ENCODE peak calls at places on chromosome 13, in nine cellular contexts. K is HuH-7.5; A is fibroblast of lung; H is T-helper 2 cell; I is stimulated activated CD4-positive, alpha-beta T cell treated with anti-CD3 and anti-CD28 coated beads, Interleukin-1b, Interleukin-23, amount 100 ng/mL, for 1 hour; W is mesenteric fat pad; T is omental fat pad; E is iPS-NIHi11; O is ELF-1. L is an unnamed sample.

GRCh38 chr13:24642236-24642635 is 38.0 kb upstream of the ATP12A start:
- DNase-seq in K (no peak), A (no peak), H (no peak), I (no peak), W (no peak), T (no peak), E (no peak), O (no peak), L (no peak)

GRCh38 chr13:109743706-109744453 is 42.5 kb downstream of the IRS2 start:
- DNase-seq in K (no peak), A (peak; percentile 66), H (no peak), I (no peak), W (no peak), T (no peak), E (peak; percentile 35), O (peak; percentile 72), L (no peak)

GRCh38 chr13:100454876-100455275 is 133.7 kb downstream of the GGACT start:
- DNase-seq in K (no peak), A (peak; percentile 27), H (no peak), I (no peak), W (no peak), T (no peak), E (no peak), O (peak; percentile 14), L (no peak)

GRCh38 chr13:80630685-80631121 is 289.8 kb upstream of the SPRY2 start:
- DNase-seq in K (no peak), A (peak; percentile 96), H (no peak), I (no peak), W (no peak), T (no peak), E (no peak), O (no peak), L (no peak)

GRCh38 chr13:113647351-113648217 is 10.4 kb downstream of the ATP4B start:
- DNase-seq in K (no peak), A (peak; percentile 54), H (peak; percentile 5), I (no peak), W (peak; percentile 94), T (peak; percentile 57), E (no peak), O (no peak), L (peak; percentile 77)

GRCh38 chr13:50846861-50847475 is 3.5 kb upstream of the DLEU7 start:
- DNase-seq in K (no peak), A (no peak), H (no peak), I (no peak), W (no peak), T (no peak), E (no peak), O (no peak), L (no peak)

GRCh38 chr13:45875951-45876350 is 24.4 kb upstream of the SIAH3 start:
- DNase-seq in K (no peak), A (no peak), H (no peak), I (no peak), W (no peak), T (no peak), E (no peak), O (no peak), L (no peak)

GRCh38 chr13:74134777-74135305 is 637 bp upstream of the KLF12 start:
- DNase-seq in K (peak; percentile 36), A (no peak), H (peak; percentile 41), I (peak; percentile 30), W (no peak), T (no peak), E (peak; percentile 57), O (peak; percentile 53), L (no peak)

GRCh38 chr13:91785435-91786137 is 387.2 kb downstream of the GPC5 start:
- DNase-seq in K (no peak), A (no peak), H (no peak), I (no peak), W (no peak), T (no peak), E (no peak), O (no peak), L (no peak)

GRCh38 chr13:41568143-41568989 is 111.0 kb downstream of the RGCC start:
- DNase-seq in K (no peak), A (no peak), H (no peak), I (no peak), W (no peak), T (no peak), E (no peak), O (no peak), L (no peak)

GRCh38 chr13:83622422-83622784 is 259.9 kb downstream of the SLITRK1 start:
- DNase-seq in K (no peak), A (no peak), H (no peak), I (no peak), W (no peak), T (no peak), E (no peak), O (no peak), L (no peak)

GRCh38 chr13:49110122-49110831 is 109.9 kb upstream of the MLNR start:
- DNase-seq in K (peak; percentile 27), A (peak; percentile 94), H (peak; percentile 27), I (peak; percentile 27), W (no peak), T (peak; percentile 79), E (peak; percentile 86), O (peak; percentile 90), L (peak; percentile 67)

GRCh38 chr13:54029226-54029625 is 1000.6 kb downstream of the OLFM4 start:
- DNase-seq in K (no peak), A (no peak), H (no peak), I (no peak), W (no peak), T (no peak), E (peak; percentile 26), O (peak; percentile 17), L (no peak)

GRCh38 chr13:32150794-32151193 is 119.2 kb downstream of the FRY start:
- DNase-seq in K (no peak), A (peak; percentile 93), H (no peak), I (no peak), W (peak; percentile 92), T (no peak), E (no peak), O (no peak), L (peak; percentile 45)

GRCh38 chr13:95301947-95302386 is 716 bp upstream of the ABCC4 start:
- DNase-seq in K (no peak), A (peak; percentile 50), H (no peak), I (no peak), W (no peak), T (no peak), E (peak; percentile 55), O (no peak), L (peak; percentile 13)

GRCh38 chr13:98467263-98467985 is 109.5 kb downstream of the STK24 start:
- DNase-seq in K (no peak), A (no peak), H (no peak), I (no peak), W (no peak), T (no peak), E (no peak), O (no peak), L (no peak)

GRCh38 chr13:77002590-77003190 is 10.8 kb downstream of the CLN5 start:
- DNase-seq in K (no peak), A (peak; percentile 61), H (no peak), I (no peak), W (no peak), T (no peak), E (peak; percentile 14), O (no peak), L (no peak)

GRCh38 chr13:22256111-22256639 is 585.3 kb downstream of the FGF9 start:
- DNase-seq in K (no peak), A (no peak), H (no peak), I (no peak), W (no peak), T (no peak), E (no peak), O (no peak), L (no peak)

GRCh38 chr13:43227721-43228120 is 204.3 kb downstream of the DNAJC15 start:
- DNase-seq in K (no peak), A (no peak), H (no peak), I (no peak), W (no peak), T (no peak), E (no peak), O (no peak), L (no peak)

GRCh38 chr13:60869225-60869624 is 472.2 kb downstream of the TDRD3 start:
- DNase-seq in K (no peak), A (no peak), H (no peak), I (no peak), W (no peak), T (no peak), E (no peak), O (no peak), L (no peak)

GRCh38 chr13:91291078-91291477 is 56.4 kb upstream of the MIR17HG start:
- DNase-seq in K (no peak), A (no peak), H (no peak), I (no peak), W (no peak), T (no peak), E (no peak), O (no peak), L (no peak)

GRCh38 chr13:95608640-95609280 is 35.7 kb downstream of the DZIP1 start:
- DNase-seq in K (no peak), A (no peak), H (no peak), I (no peak), W (no peak), T (no peak), E (no peak), O (no peak), L (no peak)

GRCh38 chr13:48400820-48401219 is 12.1 kb downstream of the LPAR6 start:
- DNase-seq in K (no peak), A (peak; percentile 69), H (no peak), I (no peak), W (no peak), T (no peak), E (no peak), O (no peak), L (no peak)

L was measured in tibial nerve.